ENCODE peak calls at places on chromosomes 5 and 9, in four cellular contexts. Z is choroid plexus epithelial cell, H is upper lobe of right lung, E is adipocyte. X is an unnamed sample.

GRCh38 chr5:142014911-142015584 is 2.2 kb upstream of the GNPDA1 start:
- DNase-seq in Z (peak; percentile 75), H (no peak), E (peak; percentile 83), X (peak; percentile 74)

GRCh38 chr5:170628691-170629565 is 125.1 kb downstream of the KCNIP1 start:
- DNase-seq in Z (no peak), H (no peak), E (no peak), X (no peak)

GRCh38 chr5:37837101-37838032 is 2.5 kb downstream of the GDNF start:
- DNase-seq in Z (peak; percentile 80), H (peak; percentile 81), E (peak; percentile 96), X (peak; percentile 37)

GRCh38 chr5:53397845-53398244 is 82.6 kb upstream of the FST start:
- DNase-seq in Z (peak; percentile 63), H (no peak), E (peak; percentile 56), X (no peak)

GRCh38 chr9:113599647-113600476 is 136.3 kb downstream of the RGS3 start:
- DNase-seq in Z (no peak), H (no peak), E (peak; percentile 73), X (no peak)

GRCh38 chr5:122102825-122103224 is 24.8 kb upstream of the LOX start:
- DNase-seq in Z (peak; percentile 98), H (no peak), E (peak; percentile 78), X (no peak)

GRCh38 chr5:8663374-8663773 is 794.4 kb downstream of the MTRR start:
- DNase-seq in Z (no peak), H (no peak), E (no peak), X (no peak)

GRCh38 chr5:14475013-14475412 is 106.6 kb upstream of the OTULINL start:
- DNase-seq in Z (no peak), H (no peak), E (no peak), X (no peak)

GRCh38 chr9:129773262-129774048 is 20.6 kb upstream of the PTGES start:
- DNase-seq in Z (peak; percentile 86), H (peak; percentile 81), E (peak; percentile 47), X (no peak)

GRCh38 chr5:33448118-33448517 is 7.4 kb downstream of the TARS1 start:
- DNase-seq in Z (no peak), H (no peak), E (no peak), X (no peak)

GRCh38 chr5:60504342-60504741 is 195.6 kb downstream of the DEPDC1B start:
- DNase-seq in Z (no peak), H (no peak), E (no peak), X (no peak)

GRCh38 chr9:90827181-90827866 is 25.7 kb downstream of the SYK start:
- DNase-seq in Z (no peak), H (no peak), E (no peak), X (no peak)

GRCh38 chr9:90835206-90835605 is 33.6 kb downstream of the SYK start:
- DNase-seq in Z (no peak), H (no peak), E (no peak), X (no peak)

GRCh38 chr9:90830051-90830450 is 28.4 kb downstream of the SYK start:
- DNase-seq in Z (no peak), H (no peak), E (no peak), X (no peak)

GRCh38 chr9:90832251-90832650 is 30.6 kb downstream of the SYK start:
- DNase-seq in Z (no peak), H (no peak), E (no peak), X (no peak)

GRCh38 chr9:90830977-90831376 is 29.4 kb downstream of the SYK start:
- DNase-seq in Z (no peak), H (no peak), E (no peak), X (no peak)
- H3K4me3 ChIP-seq in Z (no peak overlapping the region), H (no peak overlapping the region), E (no peak overlapping the region), X (no peak overlapping the region)

GRCh38 chr9:126614455-126615248 is 924 bp downstream of the LMX1B start:
- DNase-seq in Z (no peak), H (peak; percentile 57), E (no peak), X (no peak)
- H3K4me3 ChIP-seq in Z (no peak overlapping the region), H (no peak overlapping the region), E (no peak overlapping the region), X (no peak overlapping the region)

DNA sequence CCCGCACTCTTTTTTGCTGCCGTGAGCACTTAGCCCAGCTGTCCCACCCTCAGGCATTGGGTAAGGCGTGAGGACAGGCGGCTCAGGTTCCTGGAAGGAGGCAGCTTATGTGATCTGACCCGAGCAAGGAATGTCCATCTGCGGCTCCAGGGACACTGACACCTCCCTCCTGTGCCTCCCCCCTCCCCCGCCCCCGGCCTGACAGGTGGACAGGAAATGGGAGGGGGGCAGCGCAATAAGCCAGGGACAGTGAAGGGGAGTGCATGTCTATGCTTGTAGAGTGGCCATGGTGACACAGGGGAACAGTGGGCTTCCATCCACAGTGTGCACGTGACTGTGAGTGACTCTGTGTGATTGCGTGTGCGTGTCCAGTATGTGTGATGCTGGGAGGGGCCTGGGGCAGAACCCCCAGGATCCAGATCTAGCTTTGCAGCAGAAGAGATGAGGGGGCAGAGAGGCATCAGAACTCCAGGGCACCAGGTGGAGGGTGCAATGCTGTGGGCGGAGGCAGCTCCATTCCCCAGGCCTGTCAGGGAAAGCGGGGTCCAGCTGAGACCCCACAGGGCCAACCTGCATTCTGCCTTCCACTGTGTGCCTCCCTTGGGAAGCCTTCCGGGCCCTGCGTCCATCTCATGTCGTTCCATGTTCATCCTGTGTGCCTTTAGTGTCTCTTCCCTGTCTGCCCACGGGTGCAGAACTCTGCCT is 30.5 kb downstream of the CNTFR start:
- DNase-seq in Z (no peak), H (no peak), E (no peak), X (no peak)
- H3K4me3 ChIP-seq in Z (no peak overlapping the region), H (no peak overlapping the region), E (no peak overlapping the region), X (no peak overlapping the region)

DNA sequence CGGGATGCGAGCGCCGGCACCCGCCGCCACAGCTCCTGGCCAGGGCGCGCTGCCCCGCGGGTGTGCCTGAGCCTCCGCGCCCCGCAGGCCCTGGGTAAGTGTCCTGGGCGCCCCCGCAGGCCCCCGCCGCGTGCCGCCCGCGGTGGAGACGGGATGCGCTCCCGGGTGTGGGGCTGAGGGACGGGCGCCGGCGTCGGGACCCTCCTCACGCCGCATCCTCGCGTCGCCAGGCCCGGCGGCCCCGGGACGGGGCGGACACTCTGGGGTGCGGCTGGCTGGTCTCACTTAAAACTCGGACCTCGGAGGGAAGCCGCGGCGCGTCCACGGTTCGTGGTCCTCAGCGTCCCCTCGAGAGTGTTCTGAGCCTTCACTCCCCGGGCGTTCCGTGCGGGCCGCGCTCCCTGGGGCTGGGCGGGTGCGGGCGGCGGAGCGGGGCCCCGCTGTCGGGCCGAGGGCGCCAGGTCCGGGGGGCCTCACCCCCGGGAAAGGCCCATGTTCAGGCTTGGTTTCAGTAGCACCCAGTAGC is 275 bp downstream of the AHRR start:
- DNase-seq in Z (no peak), H (peak; percentile 65), E (peak; percentile 48), X (no peak)
- H3K4me3 ChIP-seq in Z (peak overlapping the region; percentile 40), H (peak overlapping the region; percentile 62), E (peak overlapping the region; percentile 84), X (no peak overlapping the region)

GRCh38 chr9:134474656-134475050 is 148.4 kb downstream of the RXRA start:
- DNase-seq in Z (no peak), H (no peak), E (no peak), X (no peak)
- H3K4me3 ChIP-seq in Z (no peak overlapping the region), H (no peak overlapping the region), E (no peak overlapping the region), X (no peak overlapping the region)

GRCh38 chr5:1723957-1724821 is 75.4 kb downstream of the MRPL36 start:
- DNase-seq in Z (no peak), H (peak; percentile 48), E (no peak), X (no peak)
- H3K4me3 ChIP-seq in Z (no peak overlapping the region), H (no peak overlapping the region), E (no peak overlapping the region), X (no peak overlapping the region)

DNA sequence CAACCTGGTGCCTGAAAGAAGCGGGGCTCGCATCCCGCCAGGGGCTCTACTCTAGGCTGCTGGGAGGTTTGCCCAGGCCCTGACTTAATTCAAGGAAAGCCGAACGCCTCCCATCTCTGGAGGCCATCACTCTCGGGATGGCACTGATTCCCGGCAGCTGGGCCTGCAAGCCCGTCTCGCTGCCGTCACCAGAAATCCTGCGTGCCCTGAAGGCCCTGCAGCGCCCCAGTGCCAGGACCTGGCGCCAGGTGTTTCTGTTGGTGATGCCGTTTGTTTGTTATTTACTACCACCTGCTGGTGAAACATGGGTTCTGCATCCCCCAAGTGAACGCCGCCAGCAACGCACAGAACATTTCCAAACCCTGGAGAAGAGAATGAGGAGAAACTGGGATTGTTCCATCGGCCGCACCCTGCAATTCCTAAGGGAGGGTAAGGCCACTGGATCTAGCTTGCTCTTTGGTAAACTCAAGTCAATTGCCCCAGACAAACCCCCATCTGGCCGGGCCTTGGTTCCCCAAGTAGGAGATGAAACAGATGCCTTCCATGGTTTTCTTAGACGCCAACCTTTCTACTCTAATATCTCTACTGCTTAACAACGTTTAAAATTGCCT is 77.9 kb downstream of the AK8 start:
- DNase-seq in Z (peak; percentile 80), H (peak; percentile 89), E (peak; percentile 92), X (peak; percentile 78)
- H3K4me3 ChIP-seq in Z (no peak overlapping the region), H (no peak overlapping the region), E (no peak overlapping the region), X (no peak overlapping the region)